ENCODE peak calls at places on chromosome 13, in five cellular contexts. T is ascending aorta, O is brain microvascular endothelial cell, J is epithelial cell of prostate, D is dorsolateral prefrontal cortex. M is an unnamed sample.

GRCh38 chr13:95191821-95192220 is 109.4 kb downstream of the ABCC4 start:
- DNase-seq in T (no peak), O (peak), J (no peak), D (peak), M (peak)

GRCh38 chr13:35983206-35983605 is 148.0 kb downstream of the DCLK1 start:
- DNase-seq in T (no peak), O (no peak), J (no peak), D (no peak), M (no peak)

GRCh38 chr13:52851153-52851962 is 2.9 kb upstream of the PCDH8 start:
- DNase-seq in T (no peak), O (no peak), J (no peak), D (peak), M (no peak)

GRCh38 chr13:28100149-28101121 is at the start of gene FLT3:
- DNase-seq in T (no peak), O (peak), J (no peak), D (peak), M (no peak)

GRCh38 chr13:102402292-102402691 is 444 bp upstream of the FGF14 start:
- DNase-seq in T (no peak), O (no peak), J (no peak), D (peak), M (peak)

GRCh38 chr13:99812611-99813010 is 159.0 kb downstream of the ZIC5 start:
- DNase-seq in T (no peak), O (peak), J (no peak), D (no peak), M (no peak)

GRCh38 chr13:110758195-110758594 is 44.7 kb downstream of the ING1 start:
- DNase-seq in T (no peak), O (peak), J (no peak), D (no peak), M (no peak)

GRCh38 chr13:101785858-101786257 is 333.4 kb downstream of the ITGBL1 start:
- DNase-seq in T (no peak), O (peak), J (no peak), D (no peak), M (peak)

GRCh38 chr13:111972261-111972780 is 94.6 kb upstream of the SOX1 start:
- DNase-seq in T (no peak), O (no peak), J (no peak), D (no peak), M (no peak)

GRCh38 chr13:109332501-109333499 is 453.6 kb downstream of the IRS2 start:
- DNase-seq in T (no peak), O (no peak), J (no peak), D (no peak), M (no peak)

GRCh38 chr13:54879036-54879435 is 1850.4 kb downstream of the OLFM4 start:
- DNase-seq in T (no peak), O (no peak), J (no peak), D (no peak), M (no peak)

GRCh38 chr13:80574113-80574512 is 233.2 kb upstream of the SPRY2 start:
- DNase-seq in T (no peak), O (no peak), J (no peak), D (no peak), M (no peak)

GRCh38 chr13:48840366-48840765 is 135.3 kb upstream of the FNDC3A start:
- DNase-seq in T (no peak), O (no peak), J (no peak), D (no peak), M (no peak)

GRCh38 chr13:62119739-62120700 is 704.4 kb upstream of the PCDH20 start:
- DNase-seq in T (no peak), O (no peak), J (no peak), D (no peak), M (no peak)

GRCh38 chr13:33519561-33520479 is 234.3 kb upstream of the STARD13 start:
- DNase-seq in T (no peak), O (peak), J (no peak), D (no peak), M (no peak)

GRCh38 chr13:95083758-95084157 is 217.5 kb downstream of the ABCC4 start:
- DNase-seq in T (no peak), O (peak), J (peak), D (no peak), M (no peak)

GRCh38 chr13:93915269-93915809 is 564.1 kb downstream of the DCT start:
- DNase-seq in T (no peak), O (peak), J (no peak), D (no peak), M (no peak)

GRCh38 chr13:24502567-24503375 is 9.8 kb downstream of the PARP4 start:
- DNase-seq in T (no peak), O (peak), J (peak), D (no peak), M (no peak)

GRCh38 chr13:111165611-111166010 is 50.5 kb downstream of the ARHGEF7 start:
- DNase-seq in T (no peak), O (no peak), J (no peak), D (no peak), M (no peak)

GRCh38 chr13:112131740-112132113 is 64.8 kb downstream of the SOX1 start:
- DNase-seq in T (no peak), O (no peak), J (no peak), D (no peak), M (no peak)

GRCh38 chr13:107865643-107866006 is 349.7 kb downstream of the LIG4 start:
- DNase-seq in T (no peak), O (no peak), J (no peak), D (no peak), M (no peak)

GRCh38 chr13:65985632-65986031 is 1244.5 kb downstream of the PCDH9 start:
- DNase-seq in T (no peak), O (no peak), J (no peak), D (no peak), M (no peak)

GRCh38 chr13:61414686-61415664 is 674 bp downstream of the PCDH20 start:
- DNase-seq in T (no peak), O (no peak), J (no peak), D (peak), M (peak)

GRCh38 chr13:112894423-112894672 is 74.7 kb upstream of the MCF2L start:
- DNase-seq in T (no peak), O (no peak), J (no peak), D (no peak), M (no peak)

GRCh38 chr13:20227288-20227687 is 4.8 kb downstream of the GJB6 start:
- DNase-seq in T (no peak), O (no peak), J (no peak), D (no peak), M (no peak)

GRCh38 chr13:20231839-20232555 is at the start of gene GJB6:
- DNase-seq in T (no peak), O (no peak), J (no peak), D (no peak), M (no peak)

GRCh38 chr13:20230913-20231838 is 943 bp downstream of the GJB6 start:
- DNase-seq in T (no peak), O (no peak), J (no peak), D (no peak), M (no peak)

GRCh38 chr13:20227730-20228129 is 4.4 kb downstream of the GJB6 start:
- DNase-seq in T (no peak), O (no peak), J (no peak), D (no peak), M (no peak)

DNA sequence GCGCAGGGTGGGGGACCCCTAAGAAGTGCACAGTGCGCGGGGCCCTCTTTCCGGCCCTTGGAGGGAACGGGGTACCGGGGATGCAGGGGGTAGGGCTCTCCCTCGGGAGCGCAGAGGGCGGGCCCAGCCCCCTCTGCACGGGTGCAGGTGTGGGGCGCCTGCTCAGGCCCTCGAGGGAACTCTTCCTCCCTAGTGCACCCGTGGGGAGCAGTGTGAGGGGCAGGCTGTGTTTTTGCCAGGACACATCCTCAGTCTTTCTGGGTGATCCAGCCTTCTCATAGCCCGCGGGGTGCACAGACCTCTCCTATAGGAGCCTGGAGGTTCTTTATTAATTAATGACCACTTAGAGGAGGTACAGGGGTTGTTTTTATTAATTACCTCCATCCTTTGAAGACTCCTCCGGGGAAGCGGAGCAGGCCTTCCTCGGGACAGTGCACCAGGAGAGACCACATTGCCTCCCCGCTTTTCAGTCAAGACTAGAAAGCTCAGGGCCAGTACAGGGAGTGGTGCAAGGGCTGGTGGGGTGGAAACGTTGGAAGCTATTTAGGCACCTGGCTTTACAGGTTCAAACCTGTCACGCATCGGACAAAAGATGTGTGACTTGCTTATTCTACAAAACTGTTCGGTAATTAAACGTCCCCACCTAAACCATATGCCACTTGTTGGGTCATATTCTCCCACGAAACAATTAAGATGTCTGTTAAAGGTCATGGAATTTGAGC is 598 bp upstream of the GJB6 start:
- DNase-seq in T (no peak), O (no peak), J (no peak), D (no peak), M (no peak)
- H3K27ac ChIP-seq in T (no peak), O (no peak), J (no peak), D (no peak), M (no peak)

GRCh38 chr13:114061746-114062145 is 70.7 kb downstream of the RASA3 start:
- DNase-seq in T (no peak), O (no peak), J (no peak), D (no peak), M (no peak)

GRCh38 chr13:114061047-114061446 is 71.4 kb downstream of the RASA3 start:
- DNase-seq in T (no peak), O (no peak), J (no peak), D (no peak), M (no peak)

GRCh38 chr13:114063545-114064515 is 68.6 kb downstream of the RASA3 start:
- DNase-seq in T (no peak), O (no peak), J (no peak), D (no peak), M (no peak)

GRCh38 chr13:114062341-114062740 is 70.1 kb downstream of the RASA3 start:
- DNase-seq in T (no peak), O (no peak), J (no peak), D (no peak), M (no peak)

DNA sequence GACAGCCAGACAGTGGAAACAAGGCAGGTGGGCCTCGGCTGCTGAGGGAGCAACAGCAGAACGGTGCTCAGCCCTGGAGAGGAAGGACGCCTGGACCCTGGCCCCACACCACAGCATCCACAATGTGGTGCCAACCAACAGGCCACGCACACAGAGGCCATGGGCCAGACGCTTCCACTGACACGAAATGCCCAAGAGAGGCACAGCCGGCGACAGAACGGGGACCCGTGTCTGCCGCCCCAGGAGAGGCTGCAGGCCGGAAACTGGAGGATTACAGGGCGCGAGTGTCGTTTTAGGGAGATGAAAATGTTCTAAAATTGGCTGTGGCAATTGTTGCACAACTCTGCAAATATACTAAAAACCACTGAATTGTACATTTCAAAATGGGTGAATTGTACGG is 69.7 kb downstream of the RASA3 start:
- DNase-seq in T (no peak), O (no peak), J (no peak), D (no peak), M (no peak)
- H3K27ac ChIP-seq in T (peak), O (no peak), J (no peak), D (peak), M (no peak)

GRCh38 chr13:44293908-44294735 is 79.5 kb upstream of the SERP2 start:
- DNase-seq in T (no peak), O (no peak), J (no peak), D (no peak), M (no peak)

GRCh38 chr13:44294868-44295267 is 78.8 kb upstream of the SERP2 start:
- DNase-seq in T (no peak), O (no peak), J (no peak), D (no peak), M (no peak)

GRCh38 chr13:44296856-44297255 is 76.8 kb upstream of the SERP2 start:
- DNase-seq in T (no peak), O (no peak), J (no peak), D (no peak), M (no peak)

GRCh38 chr13:44292545-44292944 is 81.1 kb upstream of the SERP2 start:
- DNase-seq in T (no peak), O (no peak), J (no peak), D (no peak), M (no peak)

GRCh38 chr13:44293354-44293753 is 80.3 kb upstream of the SERP2 start:
- DNase-seq in T (no peak), O (no peak), J (no peak), D (no peak), M (no peak)
- H3K27ac ChIP-seq in T (peak), O (no peak), J (no peak), D (peak), M (no peak)

GRCh38 chr13:46683879-46684278 is 113.1 kb downstream of the ESD start:
- DNase-seq in T (no peak), O (no peak), J (no peak), D (no peak), M (no peak)

GRCh38 chr13:46682015-46682414 is 114.9 kb downstream of the ESD start:
- DNase-seq in T (no peak), O (no peak), J (no peak), D (no peak), M (no peak)

GRCh38 chr13:46685006-46685730 is 111.8 kb downstream of the ESD start:
- DNase-seq in T (no peak), O (no peak), J (no peak), D (no peak), M (no peak)

GRCh38 chr13:46686171-46686570 is 110.8 kb downstream of the ESD start:
- DNase-seq in T (no peak), O (no peak), J (no peak), D (no peak), M (no peak)

GRCh38 chr13:46684287-46685001 is 112.5 kb downstream of the ESD start:
- DNase-seq in T (no peak), O (no peak), J (no peak), D (no peak), M (peak)
- H3K27ac ChIP-seq in T (peak), O (no peak), J (no peak), D (no peak), M (no peak)

GRCh38 chr13:19961484-19961883 is 3.0 kb downstream of the ZMYM2 start:
- DNase-seq in T (no peak), O (no peak), J (no peak), D (no peak), M (no peak)
- H3K27ac ChIP-seq in T (no peak), O (no peak), J (no peak), D (no peak), M (no peak)

GRCh38 chr13:31631071-31631470 is 108.3 kb upstream of the RXFP2 start:
- DNase-seq in T (no peak), O (no peak), J (no peak), D (no peak), M (peak)

GRCh38 chr13:31625115-31625514 is 114.2 kb upstream of the RXFP2 start:
- DNase-seq in T (no peak), O (no peak), J (no peak), D (no peak), M (no peak)

GRCh38 chr13:31631716-31632115 is 107.6 kb upstream of the RXFP2 start:
- DNase-seq in T (no peak), O (no peak), J (no peak), D (no peak), M (no peak)

GRCh38 chr13:31627097-31627496 is 112.2 kb upstream of the RXFP2 start:
- DNase-seq in T (no peak), O (no peak), J (no peak), D (no peak), M (no peak)

GRCh38 chr13:31629085-31629785 is 110.1 kb upstream of the RXFP2 start:
- DNase-seq in T (no peak), O (peak), J (no peak), D (no peak), M (no peak)
- H3K27ac ChIP-seq in T (no peak), O (peak), J (no peak), D (no peak), M (no peak)

M was measured in iPS DF 6.9.